ENCODE peak calls at places on chromosome 21, in six cellular contexts. G is M059J; O is H54; V is NCI-H524 treated with DMSO at 0.1 percent for 48 hours; L is CD8-positive, alpha-beta memory T cell; B is epithelial cell of esophagus. C is an unnamed sample.

GRCh38 chr21:14943636-14944035 is 121.2 kb downstream of the NRIP1 start:
- DNase-seq in O (no peak), B (no peak), V (no peak), L (no peak), G (no peak), C (no peak)

GRCh38 chr21:26425576-26425975 is 147.5 kb downstream of the CYYR1 start:
- DNase-seq in B (peak), O (no peak), G (no peak), V (no peak), L (no peak), C (no peak)

GRCh38 chr21:38352536-38353219 is 95.9 kb downstream of the KCNJ15 start:
- DNase-seq in L (no peak), B (peak), O (peak), G (peak), V (peak), C (peak)

GRCh38 chr21:35321322-35322200 is 272.5 kb upstream of the RUNX1 start:
- DNase-seq in B (no peak), G (no peak), V (no peak), L (no peak), O (no peak), C (no peak)

GRCh38 chr21:21332492-21332891 is 334.3 kb downstream of the NCAM2 start:
- DNase-seq in L (no peak), O (no peak), B (no peak), G (no peak), V (no peak), C (no peak)

GRCh38 chr21:43703068-43703880 is 15.7 kb upstream of the PDXK start:
- DNase-seq in B (peak), L (peak), V (no peak), O (no peak), G (peak), C (no peak)

GRCh38 chr21:22342855-22343254 is 1344.6 kb downstream of the NCAM2 start:
- DNase-seq in O (no peak), L (no peak), B (no peak), V (no peak), G (peak), C (no peak)

GRCh38 chr21:33817136-33817535 is 98.5 kb downstream of the ATP5PO start:
- DNase-seq in V (no peak), L (no peak), G (no peak), O (no peak), B (no peak), C (no peak)

GRCh38 chr21:41634211-41634694 is 126.3 kb upstream of the TMPRSS2 start:
- DNase-seq in B (peak), O (no peak), G (peak), L (no peak), V (no peak), C (no peak)

GRCh38 chr21:41951876-41952567 is 1.8 kb downstream of the C2CD2 start:
- DNase-seq in V (no peak), O (no peak), B (no peak), G (no peak), L (no peak), C (no peak)

GRCh38 chr21:37566790-37567725 is 200.5 kb downstream of the DYRK1A start:
- DNase-seq in V (no peak), L (no peak), B (no peak), O (no peak), G (no peak), C (no peak)

GRCh38 chr21:38765056-38765455 is 40.7 kb upstream of the ETS2 start:
- DNase-seq in B (no peak), O (no peak), G (no peak), V (no peak), L (no peak), C (no peak)

GRCh38 chr21:42833439-42833815 is 45.9 kb downstream of the WDR4 start:
- DNase-seq in V (peak), B (peak), L (no peak), O (no peak), G (peak), C (no peak)

GRCh38 chr21:39055167-39055767 is 128.0 kb downstream of the PSMG1 start:
- DNase-seq in O (no peak), L (no peak), B (no peak), G (peak), V (no peak), C (no peak)

GRCh38 chr21:45818276-45818903 is 163.2 kb upstream of the COL6A1 start:
- DNase-seq in V (no peak), O (peak), L (no peak), B (peak), G (peak), C (no peak)

GRCh38 chr21:40844935-40845334 is 2.0 kb downstream of the DSCAM start:
- DNase-seq in L (no peak), O (no peak), B (peak), G (no peak), V (no peak), C (no peak)

GRCh38 chr21:16571594-16571993 is 841.8 kb downstream of the USP25 start:
- DNase-seq in V (no peak), G (no peak), B (peak), L (no peak), O (no peak), C (no peak)

GRCh38 chr21:44773291-44773932 is 28.2 kb downstream of the UBE2G2 start:
- DNase-seq in O (no peak), B (peak), G (no peak), V (no peak), L (no peak), C (no peak)